ENCODE peak calls at places on chromosomes 2 and 18, in four cellular contexts. R, V, Z and M are unnamed samples.
A peak's percentile ranks its signal among the peaks of the same experiment; 100 is the strongest.

GRCh38 chr2:153557211-153557610 is 78.6 kb upstream of the RPRM start:
- DNase-seq in Z (no peak), V (no peak), R (no peak), M (no peak)

GRCh38 chr18:63363951-63364350 is 3.1 kb downstream of the KDSR start:
- DNase-seq in V (no peak), R (no peak), Z (no peak), M (no peak)

GRCh38 chr18:49846263-49846662 is 32.9 kb upstream of the ACAA2 start:
- DNase-seq in R (no peak), Z (no peak), V (no peak), M (no peak)

GRCh38 chr2:236393581-236393980 is 129.4 kb upstream of the ASB18 start:
- DNase-seq in V (no peak), Z (no peak), R (no peak), M (no peak)

GRCh38 chr18:47215554-47216138 is 35.8 kb downstream of the SKOR2 start:
- DNase-seq in Z (peak; percentile 17), V (no peak), R (peak; percentile 44), M (no peak)

GRCh38 chr2:163733301-163733938 is 2.4 kb downstream of the FIGN start:
- DNase-seq in V (no peak), Z (no peak), R (no peak), M (no peak)

GRCh38 chr18:43238429-43238828 is 38.9 kb downstream of the SYT4 start:
- DNase-seq in V (no peak), Z (no peak), R (no peak), M (no peak)

GRCh38 chr2:228263156-228263555 is 81.7 kb upstream of the SPHKAP start:
- DNase-seq in V (no peak), Z (no peak), R (no peak), M (no peak)

GRCh38 chr2:64637931-64638330 is 15.8 kb downstream of the SERTAD2 start:
- DNase-seq in R (no peak), Z (no peak), V (no peak), M (no peak)

GRCh38 chr2:128638311-128638710 is 319.6 kb upstream of the HS6ST1 start:
- DNase-seq in Z (no peak), V (peak; percentile 25), R (no peak), M (no peak)

GRCh38 chr2:119517433-119517832 is 6.8 kb downstream of the SCTR start:
- DNase-seq in R (peak; percentile 54), Z (peak; percentile 76), V (peak; percentile 84), M (peak; percentile 73)

GRCh38 chr2:1704606-1705556 is 39.4 kb downstream of the PXDN start:
- DNase-seq in R (no peak), Z (no peak), V (no peak), M (no peak)

GRCh38 chr2:237473474-237474453 is 13.3 kb upstream of the MLPH start:
- DNase-seq in Z (no peak), R (no peak), V (no peak), M (no peak)

GRCh38 chr18:75169411-75169810 is 39.5 kb downstream of the PTGR3 start:
- DNase-seq in V (no peak), Z (no peak), R (no peak), M (no peak)

GRCh38 chr2:240820607-240821428 is 799 bp upstream of the KIF1A start:
- DNase-seq in R (no peak), V (peak; percentile 24), Z (no peak), M (no peak)

GRCh38 chr2:14427982-14428567 is 204.4 kb upstream of the LRATD1 start:
- DNase-seq in Z (no peak), V (no peak), R (no peak), M (peak; percentile 24)

GRCh38 chr18:79309572-79310278 is 86.0 kb upstream of the NFATC1 start:
- DNase-seq in R (no peak), Z (no peak), V (no peak), M (no peak)

GRCh38 chr2:174013310-174013751 is 48.2 kb upstream of the SP3 start:
- DNase-seq in V (no peak), R (no peak), Z (no peak), M (no peak)

GRCh38 chr18:23969664-23970063 is 44.9 kb upstream of the TTC39C start:
- DNase-seq in Z (no peak), R (no peak), V (no peak), M (no peak)

GRCh38 chr2:68561372-68561771 is 82.0 kb upstream of the PROKR1 start:
- DNase-seq in Z (no peak), R (no peak), V (no peak), M (no peak)

GRCh38 chr2:177184606-177185005 is 28.0 kb upstream of the HNRNPA3 start:
- DNase-seq in Z (no peak), R (no peak), V (no peak), M (no peak)
- TF ChIP-seq EP300 in Z (no peak), R (no peak), V (no peak), M (no peak)

GRCh38 chr2:222708274-222708710 is 36.8 kb downstream of the MOGAT1 start:
- DNase-seq in V (peak; percentile 89), R (peak; percentile 76), Z (peak; percentile 38), M (peak; percentile 82)
- TF ChIP-seq POLR2AphosphoS5 in V (no peak), R (no peak), Z (no peak), M (no peak)

DNA sequence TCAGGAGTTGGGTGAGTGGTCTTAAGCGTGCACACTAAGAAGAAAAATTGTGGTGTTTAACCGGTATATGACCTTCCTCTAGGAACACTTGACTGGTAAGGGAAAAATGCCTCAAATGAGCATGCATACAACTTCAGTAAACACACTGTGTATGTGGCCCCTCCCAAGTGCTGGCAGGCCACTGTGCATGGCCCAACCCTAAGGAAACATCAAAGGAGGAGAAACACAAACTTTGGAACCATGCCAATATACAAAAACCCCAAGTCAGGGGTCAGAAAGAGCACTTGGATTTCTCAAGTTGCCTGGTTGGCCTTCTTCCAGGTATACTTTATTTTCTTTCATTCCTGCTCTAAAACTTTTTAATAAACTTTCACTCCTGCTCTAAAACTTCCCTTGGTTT is 308.9 kb upstream of the LRRTM4 start:
- DNase-seq in V (no peak), Z (no peak), R (no peak), M (no peak)
- H3K9me3 ChIP-seq in V (peaks cover 33% of the 10 kb centered on the region), Z (no peaks in the 10 kb centered on the region), R (peaks cover 32% of the 10 kb centered on the region), M (peaks cover 12% of the 10 kb centered on the region)

GRCh38 chr18:73563345-73563744 is 584.3 kb downstream of the FBXO15 start:
- DNase-seq in R (no peak), Z (no peak), V (no peak), M (no peak)
- TF ChIP-seq EP300 in R (no peak), Z (no peak), V (no peak), M (no peak)

DNA sequence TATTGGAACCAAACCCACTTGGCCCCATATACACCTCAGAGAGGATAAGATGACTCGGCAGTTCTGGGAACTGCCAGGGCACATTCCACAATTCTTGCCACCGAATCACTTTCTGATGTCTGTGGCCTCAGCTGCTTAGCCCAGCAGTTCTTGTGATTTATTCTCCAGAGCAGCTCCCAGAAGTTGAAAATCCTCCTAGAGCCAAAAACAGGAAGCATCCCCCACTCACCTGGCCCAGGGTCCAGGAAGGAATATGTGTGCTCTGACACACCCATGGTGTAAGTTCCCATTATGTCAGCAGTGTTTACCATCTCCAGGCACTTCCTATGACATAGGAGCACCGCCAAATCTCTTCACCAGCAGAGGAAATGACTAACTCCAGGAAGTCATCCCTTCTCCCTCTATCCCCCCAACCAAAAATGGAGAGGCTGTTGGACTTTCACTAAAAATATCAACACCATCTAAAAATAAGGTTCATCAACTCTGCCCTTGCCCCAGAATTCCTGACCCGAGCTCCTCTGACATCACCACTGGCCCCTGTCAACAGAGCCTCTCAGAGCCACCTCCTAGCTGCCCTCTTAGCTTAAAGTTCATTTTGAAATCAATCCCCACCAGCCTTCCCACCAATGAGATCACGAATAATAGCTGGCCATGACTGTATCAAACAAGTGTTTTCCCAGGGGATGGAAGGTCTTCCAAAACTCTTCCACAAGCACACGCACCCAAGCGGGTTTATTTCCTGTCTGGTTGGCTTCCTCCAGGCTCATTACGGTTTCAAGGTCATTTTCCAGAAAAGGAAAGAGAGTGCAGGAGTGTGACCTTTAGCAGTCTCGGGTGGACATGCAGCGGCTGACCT is 223.1 kb upstream of the PARD3B start:
- DNase-seq in R (no peak), V (no peak), Z (no peak), M (no peak)
- TF ChIP-seq POLR2AphosphoS5 in R (no peak), V (no peak), Z (no peak), M (no peak)

GRCh38 chr2:45006942-45007287 is 2.3 kb downstream of the SIX2 start:
- DNase-seq in V (no peak), R (no peak), Z (no peak), M (no peak)
- H3K9me3 ChIP-seq in V (no peaks in the 10 kb centered on the region), R (no peaks in the 10 kb centered on the region), Z (no peaks in the 10 kb centered on the region), M (no peaks in the 10 kb centered on the region)

GRCh38 chr2:61713457-61713856 is 140.4 kb downstream of the FAM161A start:
- DNase-seq in V (no peak), Z (no peak), R (no peak), M (no peak)

GRCh38 chr2:61714210-61714609 is 139.7 kb downstream of the FAM161A start:
- DNase-seq in Z (no peak), R (no peak), V (no peak), M (no peak)

GRCh38 chr2:61707984-61708852 is 145.6 kb downstream of the FAM161A start:
- DNase-seq in Z (no peak), V (peak; percentile 60), R (peak; percentile 78), M (no peak)

GRCh38 chr2:61712060-61712459 is 141.8 kb downstream of the FAM161A start:
- DNase-seq in R (no peak), V (no peak), Z (no peak), M (no peak)

DNA sequence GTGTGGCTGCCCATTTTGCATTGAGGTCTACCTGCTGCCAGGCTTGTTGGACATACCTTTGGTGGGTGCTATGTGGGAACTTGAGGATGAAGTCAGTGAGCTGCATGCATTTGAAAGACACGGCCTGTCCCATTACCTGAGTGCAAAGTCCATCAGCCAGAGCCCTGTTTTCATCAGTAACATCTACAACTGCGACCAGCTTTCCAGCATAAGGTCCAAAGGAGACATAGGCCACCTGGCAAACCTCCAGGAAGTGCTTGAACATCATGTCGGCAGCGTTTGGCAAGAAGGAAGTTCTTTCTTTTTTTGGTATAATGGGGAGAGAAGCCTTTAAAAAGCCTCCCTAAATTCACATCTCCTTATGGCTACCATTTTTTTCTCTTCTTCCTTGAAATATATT is 143.1 kb downstream of the FAM161A start:
- DNase-seq in V (no peak), R (peak; percentile 61), Z (no peak), M (peak; percentile 19)
- TF ChIP-seq EP300 in V (no peak), R (no peak), Z (no peak), M (no peak)

GRCh38 chr2:20453087-20453486 is 6.2 kb downstream of the RHOB start:
- DNase-seq in Z (no peak), R (no peak), V (peak; percentile 11), M (no peak)
- TF ChIP-seq POLR2AphosphoS5 in Z (no peak), R (no peak), V (peak; percentile 51), M (peak; percentile 61)

GRCh38 chr2:132632000-132632649 is 37.9 kb downstream of the LYPD1 start:
- DNase-seq in R (peak; percentile 67), Z (no peak), V (no peak), M (peak; percentile 47)

GRCh38 chr2:132623096-132623839 is 46.7 kb downstream of the LYPD1 start:
- DNase-seq in R (no peak), Z (no peak), V (no peak), M (no peak)

GRCh38 chr2:132627542-132627941 is 42.5 kb downstream of the LYPD1 start:
- DNase-seq in Z (no peak), V (no peak), R (no peak), M (no peak)
- H3K9me3 ChIP-seq in Z (no peaks in the 10 kb centered on the region), V (no peaks in the 10 kb centered on the region), R (no peaks in the 10 kb centered on the region), M (no peaks in the 10 kb centered on the region)